ENCODE peak calls at places on chromosomes 4 and X, in seven cellular contexts. Y is Peyer's patch; Q is CD8-positive, alpha-beta memory T cell; P is ovary; C is foreskin fibroblast; W is CD8-positive, alpha-beta T cell; O is Karpas-422. I is an unnamed sample.

GRCh38 chr4:156952078-156952759 is 19.4 kb downstream of the PDGFC start:
- DNase-seq in C (no peak), Q (no peak), Y (no peak), O (no peak), W (no peak), P (no peak), I (no peak)

GRCh38 chrX:18935893-18936292 is 48.0 kb downstream of the PHKA2 start:
- DNase-seq in Q (no peak), Y (no peak), W (no peak), P (no peak), C (no peak), O (no peak), I (no peak)

GRCh38 chrX:134484039-134484438 is 24.1 kb downstream of the HPRT1 start:
- DNase-seq in W (no peak), P (no peak), C (peak), O (peak), Q (peak), Y (no peak), I (no peak)

GRCh38 chr4:95984081-95984480 is 144.2 kb downstream of the PDHA2 start:
- DNase-seq in Q (no peak), Y (no peak), O (no peak), P (no peak), C (no peak), W (no peak), I (no peak)

GRCh38 chr4:149964001-149964400 is 114.2 kb upstream of the DCLK2 start:
- DNase-seq in Y (no peak), Q (no peak), C (no peak), W (no peak), O (no peak), P (no peak), I (no peak)

GRCh38 chr4:67531349-67531748 is 14.0 kb downstream of the CENPC start:
- DNase-seq in W (no peak), Q (no peak), O (no peak), Y (no peak), P (no peak), C (no peak), I (no peak)

GRCh38 chr4:1459664-1460511 is 53.6 kb upstream of the NKX1-1 start:
- DNase-seq in C (no peak), Y (no peak), P (peak), Q (no peak), O (no peak), W (no peak), I (no peak)

GRCh38 chr4:83285022-83285387 is 407 bp upstream of the COQ2 start:
- DNase-seq in Y (no peak), P (no peak), Q (no peak), O (no peak), C (peak), W (peak), I (no peak)

GRCh38 chrX:109964390-109964789 is 38.5 kb upstream of the TMEM164 start:
- DNase-seq in Q (no peak), O (no peak), P (no peak), C (no peak), Y (no peak), W (no peak), I (no peak)

GRCh38 chrX:109954955-109955354 is 48.0 kb upstream of the TMEM164 start:
- DNase-seq in O (no peak), Q (no peak), C (no peak), W (no peak), Y (no peak), P (no peak), I (no peak)

GRCh38 chrX:109954333-109954732 is 48.6 kb upstream of the TMEM164 start:
- DNase-seq in Y (no peak), O (no peak), W (no peak), P (no peak), C (no peak), Q (no peak), I (no peak)

DNA sequence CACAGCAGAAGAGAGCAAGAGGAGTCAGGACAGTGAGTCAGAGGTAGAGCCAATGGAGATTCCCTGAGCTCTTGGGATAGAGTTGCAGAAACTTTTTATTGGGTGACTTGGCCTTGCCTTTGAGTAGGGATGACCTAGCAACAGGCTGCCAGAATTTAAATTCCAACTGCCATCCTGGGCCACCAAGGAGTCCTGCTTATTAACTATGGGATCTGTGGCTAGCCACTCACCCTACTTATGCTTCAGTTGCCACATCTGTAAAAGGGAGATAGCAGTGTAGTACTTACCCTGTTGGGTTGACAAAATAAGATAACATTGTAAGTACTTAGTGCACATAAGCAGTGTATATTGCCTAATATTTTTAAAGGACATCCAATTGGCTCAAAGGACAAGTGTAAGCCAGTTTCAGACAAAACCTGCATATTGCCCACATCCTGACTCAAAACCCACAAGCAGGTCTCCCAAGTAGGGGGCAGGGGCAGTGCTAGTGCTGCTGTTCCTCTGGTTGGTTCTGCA is 43.5 kb upstream of the TMEM164 start:
- DNase-seq in C (no peak), O (no peak), P (no peak), Q (no peak), Y (no peak), W (no peak), I (no peak)
- H3K4me3 ChIP-seq in C (no peak), O (no peak), P (no peak), Q (no peak), Y (no peak), W (no peak), I (no peak)

GRCh38 chr4:141283152-141283551 is 62.5 kb downstream of the ZNF330 start:
- DNase-seq in W (no peak), Q (no peak), Y (no peak), O (no peak), P (no peak), C (no peak), I (no peak)
- H3K4me3 ChIP-seq in W (no peak), Q (no peak), Y (no peak), O (no peak), P (no peak), C (no peak), I (no peak)

GRCh38 chr4:119750048-119750447 is 121.4 kb upstream of the PDE5A start:
- DNase-seq in P (no peak), C (no peak), O (no peak), Q (no peak), Y (no peak), W (no peak), I (no peak)

GRCh38 chr4:119743644-119744043 is 115.0 kb upstream of the PDE5A start:
- DNase-seq in C (no peak), W (no peak), P (no peak), O (no peak), Q (no peak), Y (no peak), I (no peak)

GRCh38 chr4:119744580-119744979 is 116.0 kb upstream of the PDE5A start:
- DNase-seq in C (no peak), O (no peak), Y (no peak), W (no peak), P (no peak), Q (no peak), I (no peak)

GRCh38 chr4:119748853-119749252 is 120.2 kb upstream of the PDE5A start:
- DNase-seq in O (no peak), Y (no peak), Q (no peak), W (no peak), P (no peak), C (peak), I (no peak)

DNA sequence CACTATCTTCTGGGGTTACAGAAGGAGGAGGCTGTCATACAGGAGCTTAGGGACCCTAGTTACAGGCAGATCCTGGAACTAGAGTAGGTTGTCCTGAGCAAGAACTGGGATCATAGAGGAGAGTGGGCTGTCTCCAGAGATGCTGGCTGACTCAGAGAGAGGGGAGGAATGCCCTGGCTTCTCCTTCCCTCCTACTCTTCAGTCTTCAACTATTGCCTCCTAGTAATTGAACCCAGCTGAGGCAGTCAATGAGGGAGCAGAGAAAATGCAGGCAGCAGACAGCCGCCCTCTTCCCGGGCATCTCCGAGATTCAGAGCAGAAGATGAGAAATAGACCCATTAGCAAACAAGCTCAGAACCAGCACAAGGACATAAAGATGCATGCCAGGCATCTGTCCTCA is 118.3 kb upstream of the PDE5A start:
- DNase-seq in Y (no peak), P (no peak), C (peak), Q (no peak), O (no peak), W (no peak), I (no peak)
- H3K4me3 ChIP-seq in Y (no peak), P (no peak), C (no peak), Q (no peak), O (no peak), W (no peak), I (no peak)

DNA sequence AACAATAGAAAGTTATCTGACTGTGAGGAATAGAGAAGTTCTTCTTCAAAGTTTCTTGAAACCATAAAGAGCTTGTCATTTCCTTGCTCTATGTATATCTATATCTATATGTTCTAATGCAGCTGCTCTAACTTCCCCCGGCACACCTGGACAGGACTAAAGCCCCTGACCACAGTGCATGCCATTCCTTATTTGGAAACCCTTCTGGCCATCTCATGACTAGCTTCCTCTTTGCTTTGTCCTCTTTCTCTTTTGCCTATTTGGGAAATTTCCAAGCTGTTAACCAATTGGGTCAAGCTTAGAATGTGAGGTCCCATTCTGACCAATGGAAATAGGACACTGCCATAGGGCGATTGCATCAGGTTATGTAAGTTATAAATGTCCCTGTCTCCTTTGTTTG is 1481.1 kb downstream of the STIM2 start:
- DNase-seq in W (no peak), O (no peak), P (no peak), Y (no peak), C (no peak), Q (no peak), I (no peak)
- H3K4me3 ChIP-seq in W (no peak), O (no peak), P (no peak), Y (no peak), C (no peak), Q (no peak), I (no peak)

DNA sequence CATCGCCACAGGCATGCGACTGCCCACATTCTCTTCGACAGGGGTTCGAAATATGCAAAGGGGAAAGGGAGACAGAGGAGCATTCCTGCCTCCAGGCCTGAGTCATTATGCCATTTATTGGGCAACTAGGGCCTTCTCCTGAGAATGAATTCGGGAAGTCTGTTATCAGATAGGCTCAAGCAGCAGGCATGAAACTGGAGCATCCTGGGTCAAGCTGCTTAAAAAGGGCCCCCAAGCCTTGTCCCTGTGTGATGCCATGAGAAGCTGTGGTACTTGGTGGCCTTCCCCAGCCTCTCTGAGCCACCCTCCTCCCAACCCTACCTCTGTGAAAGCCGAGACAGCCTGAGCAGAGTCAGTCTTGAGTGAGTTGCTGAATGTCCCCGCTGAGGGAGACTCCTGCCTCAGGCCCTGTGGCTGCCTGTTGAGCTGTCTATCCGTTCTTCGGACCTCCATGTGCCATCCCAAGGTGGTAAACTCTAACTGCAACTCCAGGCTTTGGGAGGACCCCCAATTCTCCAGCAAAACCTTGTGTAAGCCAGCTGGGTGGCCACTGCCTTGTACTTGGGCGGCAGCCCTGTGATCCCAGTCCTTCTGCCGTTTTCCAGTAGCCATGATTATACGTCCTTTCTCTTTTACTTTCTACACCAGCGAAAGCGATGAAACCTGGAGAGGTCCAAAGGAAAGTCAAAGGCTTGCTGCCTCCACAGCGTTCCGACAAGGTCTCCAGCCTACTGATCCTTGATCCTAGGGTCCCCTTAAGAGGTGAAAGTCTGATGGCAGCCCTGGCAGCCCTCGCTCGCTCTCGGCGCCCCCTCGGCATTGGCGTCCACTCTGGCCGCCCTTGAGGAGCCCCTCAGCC is 37.7 kb downstream of the NBDY start:
- DNase-seq in W (no peak), Y (peak), C (peak), O (peak), Q (peak), P (no peak), I (no peak)
- H3K4me3 ChIP-seq in W (no peak), Y (peak), C (no peak), O (peak), Q (no peak), P (peak), I (no peak)

GRCh38 chr4:89754531-89754930 is 82.4 kb downstream of the SNCA start:
- DNase-seq in C (peak), P (no peak), Y (no peak), W (no peak), Q (no peak), O (no peak), I (no peak)

GRCh38 chr4:89753601-89754066 is 83.3 kb downstream of the SNCA start:
- DNase-seq in Q (no peak), Y (no peak), W (no peak), O (no peak), P (no peak), C (peak), I (peak)

GRCh38 chr4:89751416-89751815 is 85.5 kb downstream of the SNCA start:
- DNase-seq in Q (no peak), P (no peak), C (no peak), Y (no peak), O (no peak), W (no peak), I (no peak)

GRCh38 chr4:89755210-89755609 is 81.8 kb downstream of the SNCA start:
- DNase-seq in W (no peak), Q (no peak), O (no peak), C (no peak), P (no peak), Y (no peak), I (no peak)

DNA sequence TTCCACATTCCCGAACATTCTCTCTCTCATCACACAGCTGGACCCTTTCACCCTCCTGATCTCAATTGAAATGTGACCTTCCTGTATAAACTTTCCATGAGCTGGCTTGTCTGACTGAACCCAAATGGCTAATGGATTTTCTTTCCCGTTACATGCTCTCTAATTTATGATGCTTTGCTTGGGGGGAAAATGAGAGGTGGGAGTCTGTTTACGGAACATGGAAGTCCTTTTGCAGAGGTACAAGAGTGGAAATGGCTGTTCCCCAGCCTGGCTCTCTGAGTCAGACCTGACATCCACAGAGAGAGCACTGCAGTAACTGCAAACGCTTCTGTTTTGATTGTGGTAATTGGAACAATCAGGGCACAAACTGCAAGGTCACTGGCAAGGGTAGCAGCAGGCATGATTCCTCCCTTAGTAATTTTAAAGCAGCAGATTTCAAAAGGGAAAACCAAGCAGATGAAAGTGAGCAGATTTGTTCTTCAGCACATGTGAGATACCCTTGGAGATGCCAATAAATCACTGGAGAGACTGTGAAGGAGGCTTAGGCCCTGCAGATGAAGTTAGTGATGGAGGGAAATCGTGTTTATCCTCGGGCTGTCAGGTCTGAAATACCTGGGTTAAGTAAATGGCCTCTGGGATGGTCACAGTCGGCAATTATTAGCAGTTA is 83.9 kb downstream of the SNCA start:
- DNase-seq in Q (no peak), O (no peak), W (no peak), C (peak), Y (no peak), P (no peak), I (peak)
- H3K4me3 ChIP-seq in Q (no peak), O (no peak), W (no peak), C (peak), Y (no peak), P (no peak), I (peak)

GRCh38 chrX:125742811-125743210 is 423.1 kb downstream of the TEX13C start:
- DNase-seq in W (no peak), C (no peak), O (peak), P (no peak), Q (no peak), Y (no peak), I (no peak)
- H3K4me3 ChIP-seq in W (no peak), C (no peak), O (no peak), P (no peak), Q (no peak), Y (no peak), I (no peak)

DNA sequence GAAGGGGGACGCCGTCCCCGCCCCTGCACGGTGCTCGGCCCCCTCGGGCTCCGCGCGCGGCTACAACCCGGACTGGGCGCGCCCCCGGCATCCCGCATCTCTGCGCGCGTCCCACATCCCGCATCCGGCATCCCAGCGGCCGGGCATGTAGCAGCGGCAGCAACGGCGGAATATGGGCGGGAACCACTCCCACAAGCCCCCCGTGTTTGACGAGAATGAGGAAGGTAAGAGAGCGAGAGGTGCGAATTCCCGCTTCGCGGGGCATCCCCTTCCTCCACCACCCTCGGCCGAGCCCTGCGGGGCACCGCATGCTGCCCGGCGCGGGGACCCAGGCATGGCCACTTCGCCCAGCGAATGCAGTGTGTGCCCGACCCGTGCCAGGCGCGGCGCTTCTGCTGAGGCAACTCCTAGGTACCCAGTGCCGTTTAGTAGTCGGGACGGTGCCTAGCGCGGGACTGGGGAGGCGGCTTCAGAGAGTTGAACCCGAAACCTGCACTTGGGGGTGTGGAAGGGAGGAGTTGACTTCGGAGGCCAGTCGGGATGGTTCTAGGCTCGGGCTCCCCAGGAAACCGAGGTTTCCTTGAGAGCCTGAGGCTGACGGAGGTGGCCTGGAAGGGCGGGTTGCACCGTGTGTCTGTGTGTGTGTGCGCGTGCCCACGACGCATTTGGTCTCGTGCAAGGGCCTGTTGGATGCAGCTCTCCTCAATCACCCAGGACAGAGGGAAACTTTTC is 578 bp downstream of the STK32B start:
- DNase-seq in O (no peak), W (no peak), Q (no peak), P (peak), C (no peak), Y (no peak), I (no peak)
- H3K4me3 ChIP-seq in O (no peak), W (peak), Q (no peak), P (peak), C (peak), Y (peak), I (peak)

GRCh38 chrX:44071847-44072545 is 98.8 kb upstream of the NDP start:
- DNase-seq in P (no peak), C (peak), O (no peak), Y (no peak), W (no peak), Q (no peak), I (no peak)
- H3K4me3 ChIP-seq in P (no peak), C (no peak), O (no peak), Y (no peak), W (no peak), Q (no peak), I (no peak)

I was measured in AG04450.